ENCODE peak calls at places on chromosomes 12 and 14, in ten cellular contexts. One of them, this sample, is unnamed.

GRCh38 chr14:88233915-88234314 is 89.2 kb downstream of the KCNK10 start:
- DNase-seq in GM13977: no peak
- DNase-seq in GM23338: peak
- DNase-seq in WTC11: peak
- DNase-seq in RWPE1: no peak
- DNase-seq in psoas muscle: no peak
- DNase-seq in H9: peak
- DNase-seq in neural crest cell: no peak
- DNase-seq in tibial artery: no peak
- DNase-seq in IMR-90: no peak
- DNase-seq in this sample: peak

GRCh38 chr12:122874081-122874480 is 21.8 kb downstream of the VPS37B start:
- DNase-seq in IMR-90: no peak
- DNase-seq in H9: peak
- DNase-seq in WTC11: no peak
- DNase-seq in GM13977: no peak
- DNase-seq in tibial artery: peak
- DNase-seq in psoas muscle: no peak
- DNase-seq in GM23338: peak
- DNase-seq in neural crest cell: no peak
- DNase-seq in RWPE1: no peak
- DNase-seq in this sample: peak

GRCh38 chr14:75220097-75220496 is 43.7 kb upstream of the TMED10 start:
- DNase-seq in neural crest cell: no peak
- DNase-seq in RWPE1: no peak
- DNase-seq in WTC11: no peak
- DNase-seq in psoas muscle: no peak
- DNase-seq in H9: no peak
- DNase-seq in GM13977: no peak
- DNase-seq in tibial artery: no peak
- DNase-seq in GM23338: no peak
- DNase-seq in IMR-90: no peak
- DNase-seq in this sample: no peak

GRCh38 chr12:1474059-1474537 is 120.3 kb downstream of the FBXL14 start:
- DNase-seq in neural crest cell: no peak
- DNase-seq in IMR-90: peak
- DNase-seq in GM13977: no peak
- DNase-seq in tibial artery: no peak
- DNase-seq in GM23338: peak
- DNase-seq in H9: no peak
- DNase-seq in psoas muscle: no peak
- DNase-seq in RWPE1: peak
- DNase-seq in WTC11: no peak
- DNase-seq in this sample: peak

GRCh38 chr12:115799610-115800009 is 477.9 kb downstream of the MED13L start:
- DNase-seq in psoas muscle: no peak
- DNase-seq in IMR-90: no peak
- DNase-seq in H9: no peak
- DNase-seq in RWPE1: peak
- DNase-seq in neural crest cell: no peak
- DNase-seq in GM23338: no peak
- DNase-seq in WTC11: no peak
- DNase-seq in GM13977: no peak
- DNase-seq in tibial artery: no peak
- DNase-seq in this sample: no peak

GRCh38 chr12:32768518-32768917 is 12.8 kb upstream of the YARS2 start:
- DNase-seq in WTC11: no peak
- DNase-seq in H9: no peak
- DNase-seq in GM23338: no peak
- DNase-seq in psoas muscle: no peak
- DNase-seq in neural crest cell: no peak
- DNase-seq in RWPE1: no peak
- DNase-seq in IMR-90: no peak
- DNase-seq in tibial artery: no peak
- DNase-seq in GM13977: no peak
- DNase-seq in this sample: no peak

GRCh38 chr14:94051115-94051514 is 25.0 kb downstream of the OTUB2 start:
- DNase-seq in psoas muscle: no peak
- DNase-seq in neural crest cell: no peak
- DNase-seq in H9: peak
- DNase-seq in RWPE1: no peak
- DNase-seq in GM23338: peak
- DNase-seq in WTC11: peak
- DNase-seq in GM13977: no peak
- DNase-seq in IMR-90: peak
- DNase-seq in tibial artery: peak
- DNase-seq in this sample: no peak

GRCh38 chr12:6206327-6206726 is 6.1 kb downstream of the CD9 start:
- DNase-seq in GM23338: no peak
- DNase-seq in GM13977: no peak
- DNase-seq in IMR-90: no peak
- DNase-seq in WTC11: no peak
- DNase-seq in psoas muscle: no peak
- DNase-seq in H9: no peak
- DNase-seq in tibial artery: no peak
- DNase-seq in neural crest cell: no peak
- DNase-seq in RWPE1: no peak
- DNase-seq in this sample: no peak

GRCh38 chr14:32514236-32514635 is 185.1 kb downstream of the AKAP6 start:
- DNase-seq in GM23338: no peak
- DNase-seq in neural crest cell: no peak
- DNase-seq in RWPE1: no peak
- DNase-seq in GM13977: no peak
- DNase-seq in IMR-90: peak
- DNase-seq in WTC11: no peak
- DNase-seq in H9: no peak
- DNase-seq in psoas muscle: no peak
- DNase-seq in tibial artery: no peak
- DNase-seq in this sample: no peak

GRCh38 chr12:139585-139984 is 73.0 kb downstream of the IQSEC3 start:
- DNase-seq in RWPE1: no peak
- DNase-seq in H9: no peak
- DNase-seq in WTC11: no peak
- DNase-seq in tibial artery: no peak
- DNase-seq in IMR-90: peak
- DNase-seq in psoas muscle: no peak
- DNase-seq in GM23338: peak
- DNase-seq in neural crest cell: no peak
- DNase-seq in GM13977: no peak
- DNase-seq in this sample: no peak

GRCh38 chr12:130226771-130227170 is 64.5 kb downstream of the FZD10 start:
- DNase-seq in RWPE1: no peak
- DNase-seq in neural crest cell: no peak
- DNase-seq in GM13977: no peak
- DNase-seq in psoas muscle: no peak
- DNase-seq in H9: no peak
- DNase-seq in IMR-90: no peak
- DNase-seq in tibial artery: no peak
- DNase-seq in GM23338: no peak
- DNase-seq in WTC11: no peak
- DNase-seq in this sample: no peak

GRCh38 chr12:4147051-4147481 is 126.5 kb upstream of the CCND2 start:
- DNase-seq in H9: no peak
- DNase-seq in neural crest cell: no peak
- DNase-seq in GM13977: no peak
- DNase-seq in RWPE1: no peak
- DNase-seq in WTC11: no peak
- DNase-seq in GM23338: no peak
- DNase-seq in tibial artery: no peak
- DNase-seq in IMR-90: no peak
- DNase-seq in psoas muscle: no peak
- DNase-seq in this sample: no peak

DNA sequence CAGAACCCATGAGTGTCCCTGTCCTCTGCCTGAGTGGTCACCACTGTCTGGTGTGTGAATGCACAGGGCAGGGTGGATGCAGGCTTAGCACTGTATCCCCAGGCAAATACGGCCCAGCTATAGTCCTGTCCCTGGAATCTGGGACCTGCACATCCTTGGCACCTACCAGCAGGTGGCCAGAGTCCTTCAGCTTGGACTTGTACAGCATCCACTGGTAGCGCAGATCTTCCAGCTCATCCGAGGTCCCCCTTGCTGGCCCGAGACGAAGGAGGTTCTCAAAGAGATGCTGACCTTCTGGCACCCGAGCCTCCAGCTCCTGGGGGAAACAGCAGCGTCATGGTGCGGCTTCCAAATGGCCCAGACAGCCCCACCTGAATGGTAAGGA is 83.4 kb downstream of the SYNE3 start:
- DNase-seq in IMR-90: no peak
- DNase-seq in GM13977: no peak
- DNase-seq in tibial artery: no peak
- DNase-seq in RWPE1: no peak
- DNase-seq in GM23338: no peak
- DNase-seq in psoas muscle: no peak
- DNase-seq in WTC11: no peak
- DNase-seq in H9: no peak
- DNase-seq in neural crest cell: no peak
- DNase-seq in this sample: no peak
- TF ChIP-seq CTCF in IMR-90: no peak
- TF ChIP-seq CTCF in GM13977: no peak
- TF ChIP-seq CTCF in tibial artery: no peak
- TF ChIP-seq CTCF in RWPE1: no peak
- TF ChIP-seq CTCF in GM23338: no peak
- TF ChIP-seq CTCF in psoas muscle: no peak
- TF ChIP-seq CTCF in WTC11: no peak
- TF ChIP-seq CTCF in H9: no peak
- TF ChIP-seq CTCF in neural crest cell: no peak
- TF ChIP-seq CTCF in this sample: no peak

GRCh38 chr12:45893240-45893639 is 97.1 kb downstream of the SCAF11 start:
- DNase-seq in GM13977: no peak
- DNase-seq in tibial artery: no peak
- DNase-seq in RWPE1: no peak
- DNase-seq in WTC11: no peak
- DNase-seq in psoas muscle: no peak
- DNase-seq in neural crest cell: peak
- DNase-seq in H9: peak
- DNase-seq in GM23338: peak
- DNase-seq in IMR-90: peak
- DNase-seq in this sample: peak
- TF ChIP-seq CTCF in GM13977: no peak
- TF ChIP-seq CTCF in tibial artery: no peak
- TF ChIP-seq CTCF in RWPE1: no peak
- TF ChIP-seq CTCF in WTC11: no peak
- TF ChIP-seq CTCF in psoas muscle: no peak
- TF ChIP-seq CTCF in neural crest cell: no peak
- TF ChIP-seq CTCF in H9: peak
- TF ChIP-seq CTCF in GM23338: peak
- TF ChIP-seq CTCF in IMR-90: peak
- TF ChIP-seq CTCF in this sample: no peak

DNA sequence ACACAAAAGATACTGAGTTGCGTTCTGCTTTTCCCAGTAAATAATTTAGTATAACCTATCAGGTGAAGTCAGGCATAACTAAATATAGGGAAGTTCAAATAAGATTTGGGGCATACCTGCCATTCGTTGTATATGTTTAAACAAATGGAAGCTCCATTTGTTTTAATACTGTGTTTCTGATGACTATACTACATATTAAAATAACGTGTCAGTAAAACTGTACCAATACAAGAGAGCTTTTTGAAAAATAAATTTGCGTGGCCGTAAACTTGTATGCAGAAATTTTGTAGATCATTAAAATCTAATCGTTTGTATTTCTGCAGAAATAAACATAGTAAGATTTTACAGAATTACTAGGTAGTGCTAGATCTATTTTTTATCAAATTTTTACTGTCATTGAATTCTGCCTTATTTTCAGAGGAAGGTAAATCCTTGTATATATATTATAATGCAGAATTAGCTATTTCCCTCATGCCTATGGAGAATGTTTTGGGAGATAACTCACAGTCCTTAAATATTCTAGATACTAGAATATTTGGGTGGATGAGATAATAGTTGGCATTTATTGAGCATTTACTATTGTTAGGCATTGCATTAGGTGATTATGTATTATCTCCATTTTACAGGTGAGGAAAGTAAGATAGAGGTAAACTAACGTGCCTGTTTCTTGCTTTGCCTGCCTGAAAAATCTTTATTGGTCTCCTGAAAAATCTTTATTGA is 1.5 kb downstream of the SCFD1 start:
- DNase-seq in GM23338: no peak
- DNase-seq in IMR-90: no peak
- DNase-seq in neural crest cell: no peak
- DNase-seq in tibial artery: no peak
- DNase-seq in GM13977: no peak
- DNase-seq in H9: no peak
- DNase-seq in WTC11: no peak
- DNase-seq in RWPE1: no peak
- DNase-seq in psoas muscle: no peak
- DNase-seq in this sample: no peak
- TF ChIP-seq CTCF in GM23338: no peak
- TF ChIP-seq CTCF in IMR-90: no peak
- TF ChIP-seq CTCF in neural crest cell: no peak
- TF ChIP-seq CTCF in tibial artery: no peak
- TF ChIP-seq CTCF in GM13977: no peak
- TF ChIP-seq CTCF in H9: no peak
- TF ChIP-seq CTCF in WTC11: no peak
- TF ChIP-seq CTCF in RWPE1: no peak
- TF ChIP-seq CTCF in psoas muscle: no peak
- TF ChIP-seq CTCF in this sample: no peak

GRCh38 chr12:72264548-72265175 is 7.5 kb upstream of the TRHDE start:
- DNase-seq in neural crest cell: no peak
- DNase-seq in GM23338: peak
- DNase-seq in WTC11: no peak
- DNase-seq in RWPE1: no peak
- DNase-seq in tibial artery: no peak
- DNase-seq in H9: no peak
- DNase-seq in GM13977: peak
- DNase-seq in IMR-90: peak
- DNase-seq in psoas muscle: no peak
- DNase-seq in this sample: no peak
- TF ChIP-seq CTCF in neural crest cell: peak
- TF ChIP-seq CTCF in GM23338: peak
- TF ChIP-seq CTCF in WTC11: no peak
- TF ChIP-seq CTCF in RWPE1: peak
- TF ChIP-seq CTCF in tibial artery: peak
- TF ChIP-seq CTCF in H9: peak
- TF ChIP-seq CTCF in GM13977: peak
- TF ChIP-seq CTCF in IMR-90: peak
- TF ChIP-seq CTCF in psoas muscle: peak
- TF ChIP-seq CTCF in this sample: peak